ENCODE peak calls at places on chromosomes 3 and 15, in five cellular contexts. One of them, this sample, is unnamed. For H3K4me1, the result is how much of the 10 kb centered on the place peaks cover.

GRCh38 chr3:84724877-84725276 is 233.9 kb upstream of the CADM2 start:
- DNase-seq in transverse colon: no peak
- DNase-seq in HepG2: no peak
- DNase-seq in sigmoid colon: no peak
- DNase-seq in breast epithelium: no peak
- DNase-seq in this sample: no peak

GRCh38 chr3:149330609-149331008 is 2.8 kb downstream of the TM4SF18 start:
- DNase-seq in transverse colon: no peak
- DNase-seq in HepG2: no peak
- DNase-seq in sigmoid colon: no peak
- DNase-seq in breast epithelium: no peak
- DNase-seq in this sample: no peak

GRCh38 chr15:79090487-79091203 is at the start of gene RASGRF1:
- DNase-seq in transverse colon: no peak
- DNase-seq in HepG2: no peak
- DNase-seq in sigmoid colon: no peak
- DNase-seq in breast epithelium: no peak
- DNase-seq in this sample: no peak

GRCh38 chr3:119375106-119375505 is 80.9 kb downstream of the ARHGAP31 start:
- DNase-seq in transverse colon: no peak
- DNase-seq in HepG2: no peak
- DNase-seq in sigmoid colon: no peak
- DNase-seq in breast epithelium: no peak
- DNase-seq in this sample: no peak

GRCh38 chr15:47196057-47196456 is 521.2 kb upstream of the SEMA6D start:
- DNase-seq in transverse colon: peak
- DNase-seq in HepG2: peak
- DNase-seq in sigmoid colon: peak
- DNase-seq in breast epithelium: peak
- DNase-seq in this sample: peak

GRCh38 chr3:13202744-13203397 is 129.6 kb upstream of the IQSEC1 start:
- DNase-seq in transverse colon: no peak
- DNase-seq in HepG2: no peak
- DNase-seq in sigmoid colon: no peak
- DNase-seq in breast epithelium: no peak
- DNase-seq in this sample: no peak

GRCh38 chr3:151044706-151045105 is 40.8 kb upstream of the MED12L start:
- DNase-seq in transverse colon: no peak
- DNase-seq in HepG2: no peak
- DNase-seq in sigmoid colon: no peak
- DNase-seq in breast epithelium: no peak
- DNase-seq in this sample: no peak

GRCh38 chr3:10294030-10294591 is 1.4 kb upstream of the GHRL start:
- DNase-seq in transverse colon: no peak
- DNase-seq in HepG2: no peak
- DNase-seq in sigmoid colon: no peak
- DNase-seq in breast epithelium: no peak
- DNase-seq in this sample: no peak

GRCh38 chr3:175199961-175200360 is 340.8 kb downstream of the NAALADL2 start:
- DNase-seq in transverse colon: no peak
- DNase-seq in HepG2: no peak
- DNase-seq in sigmoid colon: no peak
- DNase-seq in breast epithelium: no peak
- DNase-seq in this sample: no peak

GRCh38 chr3:186109897-186110803 is 1.3 kb upstream of the ETV5 start:
- DNase-seq in transverse colon: no peak
- DNase-seq in HepG2: no peak
- DNase-seq in sigmoid colon: no peak
- DNase-seq in breast epithelium: no peak
- DNase-seq in this sample: peak

GRCh38 chr3:20057612-20058180 is 17.4 kb downstream of the KAT2B start:
- DNase-seq in transverse colon: no peak
- DNase-seq in HepG2: no peak
- DNase-seq in sigmoid colon: no peak
- DNase-seq in breast epithelium: no peak
- DNase-seq in this sample: peak

GRCh38 chr3:12444582-12445468 is 39.5 kb upstream of the TSEN2 start:
- DNase-seq in transverse colon: peak
- DNase-seq in HepG2: peak
- DNase-seq in sigmoid colon: peak
- DNase-seq in breast epithelium: no peak
- DNase-seq in this sample: no peak

GRCh38 chr3:105401691-105402149 is 35.0 kb downstream of the ALCAM start:
- DNase-seq in transverse colon: no peak
- DNase-seq in HepG2: no peak
- DNase-seq in sigmoid colon: no peak
- DNase-seq in breast epithelium: no peak
- DNase-seq in this sample: no peak

GRCh38 chr15:75648156-75649000 is 666 bp downstream of the SNX33 start:
- DNase-seq in transverse colon: peak
- DNase-seq in HepG2: peak
- DNase-seq in sigmoid colon: peak
- DNase-seq in breast epithelium: peak
- DNase-seq in this sample: peak

GRCh38 chr3:76789262-76789661 is 250.6 kb upstream of the ROBO2 start:
- DNase-seq in transverse colon: no peak
- DNase-seq in HepG2: no peak
- DNase-seq in sigmoid colon: no peak
- DNase-seq in breast epithelium: no peak
- DNase-seq in this sample: no peak

GRCh38 chr3:10419637-10420232 is 85.7 kb downstream of the ATP2B2 start:
- DNase-seq in transverse colon: no peak
- DNase-seq in HepG2: no peak
- DNase-seq in sigmoid colon: no peak
- DNase-seq in breast epithelium: no peak
- DNase-seq in this sample: no peak

GRCh38 chr3:99505200-99505599 is 133.2 kb upstream of the COL8A1 start:
- DNase-seq in transverse colon: no peak
- DNase-seq in HepG2: no peak
- DNase-seq in sigmoid colon: no peak
- DNase-seq in breast epithelium: no peak
- DNase-seq in this sample: no peak

GRCh38 chr15:57158997-57159668 is 217.2 kb upstream of the CGNL1 start:
- DNase-seq in transverse colon: no peak
- DNase-seq in HepG2: no peak
- DNase-seq in sigmoid colon: no peak
- DNase-seq in breast epithelium: no peak
- DNase-seq in this sample: no peak

GRCh38 chr3:159586587-159587202 is 401.9 kb upstream of the IL12A start:
- DNase-seq in transverse colon: no peak
- DNase-seq in HepG2: peak
- DNase-seq in sigmoid colon: no peak
- DNase-seq in breast epithelium: no peak
- DNase-seq in this sample: no peak

GRCh38 chr15:57323806-57324589 is 52.3 kb upstream of the CGNL1 start:
- DNase-seq in transverse colon: peak
- DNase-seq in HepG2: no peak
- DNase-seq in sigmoid colon: no peak
- DNase-seq in breast epithelium: peak
- DNase-seq in this sample: no peak

GRCh38 chr3:121542924-121543323 is 2.9 kb downstream of the POLQ start:
- DNase-seq in transverse colon: no peak
- DNase-seq in HepG2: no peak
- DNase-seq in sigmoid colon: no peak
- DNase-seq in breast epithelium: no peak
- DNase-seq in this sample: no peak

GRCh38 chr3:121545564-121546455 is at the start of gene POLQ:
- DNase-seq in transverse colon: peak
- DNase-seq in HepG2: peak
- DNase-seq in sigmoid colon: peak
- DNase-seq in breast epithelium: peak
- DNase-seq in this sample: peak

GRCh38 chr3:121545049-121545563 is 682 bp downstream of the POLQ start:
- DNase-seq in transverse colon: no peak
- DNase-seq in HepG2: no peak
- DNase-seq in sigmoid colon: no peak
- DNase-seq in breast epithelium: no peak
- DNase-seq in this sample: no peak
- H3K27ac ChIP-seq in transverse colon: peak
- H3K27ac ChIP-seq in HepG2: peak
- H3K27ac ChIP-seq in sigmoid colon: peak
- H3K27ac ChIP-seq in breast epithelium: no peak
- H3K27ac ChIP-seq in this sample: no peak

DNA sequence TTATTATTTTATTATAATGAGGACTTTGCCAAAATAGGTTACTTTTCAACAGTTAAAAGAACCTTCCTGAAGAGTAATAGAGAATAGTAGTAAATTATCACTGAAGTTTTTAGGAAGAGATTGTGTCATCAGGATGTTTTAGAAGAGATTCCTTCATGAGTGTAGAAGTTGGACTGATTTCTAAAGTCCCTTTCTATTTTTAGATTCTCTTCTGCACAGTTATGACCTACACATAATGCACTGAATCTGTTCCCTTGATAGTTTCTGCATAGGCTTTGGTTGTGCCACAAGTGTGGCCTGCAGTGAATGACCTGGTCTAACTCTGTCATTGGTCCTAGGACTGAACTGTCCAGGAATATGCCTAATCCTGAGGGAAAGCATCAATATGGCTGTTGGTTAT is 23.9 kb downstream of the SLC35A5 start:
- DNase-seq in transverse colon: no peak
- DNase-seq in HepG2: no peak
- DNase-seq in sigmoid colon: no peak
- DNase-seq in breast epithelium: no peak
- DNase-seq in this sample: no peak
- TF ChIP-seq POLR2A in transverse colon: no peak
- TF ChIP-seq POLR2A in HepG2: no peak
- TF ChIP-seq POLR2A in sigmoid colon: no peak
- TF ChIP-seq POLR2A in breast epithelium: no peak
- TF ChIP-seq POLR2A in this sample: no peak

GRCh38 chr15:89591834-89592233 is 16.6 kb downstream of the TICRR start:
- DNase-seq in transverse colon: no peak
- DNase-seq in HepG2: no peak
- DNase-seq in sigmoid colon: no peak
- DNase-seq in breast epithelium: no peak
- DNase-seq in this sample: no peak

GRCh38 chr15:89593018-89593417 is 17.7 kb downstream of the TICRR start:
- DNase-seq in transverse colon: no peak
- DNase-seq in HepG2: no peak
- DNase-seq in sigmoid colon: no peak
- DNase-seq in breast epithelium: no peak
- DNase-seq in this sample: no peak

GRCh38 chr15:89587955-89588354 is 12.7 kb downstream of the TICRR start:
- DNase-seq in transverse colon: no peak
- DNase-seq in HepG2: no peak
- DNase-seq in sigmoid colon: no peak
- DNase-seq in breast epithelium: no peak
- DNase-seq in this sample: no peak
- H3K4me1 ChIP-seq in transverse colon: under half
- H3K4me1 ChIP-seq in HepG2: under half
- H3K4me1 ChIP-seq in sigmoid colon: under half
- H3K4me1 ChIP-seq in breast epithelium: under half
- H3K4me1 ChIP-seq in this sample: under half

DNA sequence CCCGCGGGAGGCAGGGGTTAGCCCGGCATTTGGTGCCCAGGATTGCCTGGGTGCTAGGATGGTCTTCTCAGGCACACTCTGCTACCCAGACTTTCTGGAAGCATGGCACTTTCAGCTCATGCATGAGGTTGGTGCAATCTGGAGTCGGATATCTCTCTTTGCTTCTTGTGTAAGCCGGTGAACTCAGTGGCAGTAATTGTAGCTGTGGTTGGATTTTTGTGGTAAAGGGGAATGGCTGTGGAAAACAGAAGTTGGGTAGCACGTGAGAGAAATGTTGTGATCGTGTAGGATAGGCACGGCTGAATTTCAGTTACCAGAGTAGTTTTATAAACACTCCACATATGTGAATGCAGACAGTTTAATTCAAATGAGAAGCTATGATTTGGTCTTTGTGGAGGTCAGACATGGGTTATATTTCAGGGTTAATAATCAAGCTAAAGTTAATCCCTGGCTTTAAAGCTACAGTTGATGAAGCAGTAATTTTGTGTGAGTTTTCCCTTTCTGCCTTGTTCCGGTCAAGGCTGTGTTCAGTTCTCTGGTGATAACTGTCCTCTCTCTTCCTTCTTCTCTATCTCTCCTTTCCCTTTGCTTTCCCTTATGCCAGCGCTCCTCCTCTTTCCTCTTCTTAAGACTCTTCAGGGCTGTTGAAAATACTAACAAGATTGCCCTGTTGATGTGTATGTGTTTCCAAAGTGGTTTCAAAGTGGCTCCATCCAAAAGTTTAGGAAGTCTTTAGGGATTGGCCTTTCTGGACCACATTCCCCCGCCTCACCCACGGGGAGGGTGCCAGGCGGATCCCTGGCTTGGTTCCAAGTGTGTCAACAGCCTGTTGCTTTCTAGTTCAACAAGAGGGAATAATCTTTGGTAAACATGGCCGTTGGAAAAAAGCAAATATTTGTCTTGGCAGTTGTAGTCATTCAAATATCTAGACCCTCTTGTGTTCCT is 404.6 kb upstream of the C2CD4B start:
- DNase-seq in transverse colon: peak
- DNase-seq in HepG2: peak
- DNase-seq in sigmoid colon: no peak
- DNase-seq in breast epithelium: no peak
- DNase-seq in this sample: no peak
- H3K27ac ChIP-seq in transverse colon: peak
- H3K27ac ChIP-seq in HepG2: no peak
- H3K27ac ChIP-seq in sigmoid colon: no peak
- H3K27ac ChIP-seq in breast epithelium: no peak
- H3K27ac ChIP-seq in this sample: no peak

DNA sequence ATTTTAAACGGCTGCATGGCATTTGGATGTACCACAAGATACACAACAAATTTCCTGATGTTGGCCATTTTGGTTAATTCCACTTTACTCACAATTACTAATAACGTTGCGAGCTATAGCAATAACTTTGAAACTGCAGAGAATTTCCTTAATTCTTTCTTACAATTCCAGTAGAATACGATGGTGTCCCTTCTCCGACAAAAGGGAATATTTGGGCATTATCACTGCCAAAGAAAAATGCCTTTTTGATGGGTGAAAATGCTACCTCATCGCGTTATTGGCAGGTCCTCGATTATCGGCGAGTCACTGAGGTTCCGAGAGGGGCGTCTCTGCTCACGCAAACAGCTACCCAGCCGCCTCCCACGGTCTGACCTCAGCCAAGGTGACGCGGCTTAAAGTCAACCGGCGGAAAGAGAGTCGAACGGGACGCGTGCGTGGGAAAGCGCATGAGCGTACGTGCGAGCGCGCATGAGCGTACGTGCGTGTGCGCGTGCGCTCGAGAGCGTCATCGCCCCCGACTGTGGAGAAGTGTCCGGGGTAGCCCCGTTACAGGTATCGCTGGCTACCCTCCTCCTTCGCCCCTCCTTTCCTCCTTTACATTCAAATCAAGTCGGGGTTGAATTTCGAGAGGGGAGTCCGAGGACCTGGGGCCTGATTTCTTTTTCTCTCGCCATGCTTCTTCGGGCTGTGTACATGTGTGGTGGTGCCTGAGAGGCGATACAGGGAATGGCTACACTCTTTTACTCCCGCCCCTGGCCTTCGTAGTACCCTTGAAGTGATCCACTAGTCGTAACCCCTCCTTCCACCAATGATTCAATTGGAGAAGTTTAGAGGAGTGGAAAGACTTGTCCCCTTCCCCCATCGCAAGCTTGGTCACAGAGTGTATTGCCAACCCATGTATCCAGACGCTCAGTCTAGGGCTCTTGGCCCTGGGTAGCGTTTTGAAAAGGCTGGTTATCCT is at the start of gene OXSM:
- DNase-seq in transverse colon: peak
- DNase-seq in HepG2: peak
- DNase-seq in sigmoid colon: peak
- DNase-seq in breast epithelium: peak
- DNase-seq in this sample: peak
- TF ChIP-seq POLR2A in transverse colon: peak
- TF ChIP-seq POLR2A in HepG2: peak
- TF ChIP-seq POLR2A in sigmoid colon: peak
- TF ChIP-seq POLR2A in breast epithelium: peak
- TF ChIP-seq POLR2A in this sample: peak

GRCh38 chr15:43791993-43792760 is at the start of gene SERF2:
- DNase-seq in transverse colon: peak
- DNase-seq in HepG2: peak
- DNase-seq in sigmoid colon: peak
- DNase-seq in breast epithelium: peak
- DNase-seq in this sample: peak
- H3K4me1 ChIP-seq in transverse colon: under half
- H3K4me1 ChIP-seq in HepG2: under half
- H3K4me1 ChIP-seq in sigmoid colon: under half
- H3K4me1 ChIP-seq in breast epithelium: under half
- H3K4me1 ChIP-seq in this sample: under half